ENCODE peak calls at places on chromosome 2, in eight cellular contexts. Z, U, H, A, F, J, G and V are unnamed samples.

GRCh38 chr2:23425338-23425871 is 40.4 kb downstream of the KLHL29 start:
- DNase-seq in Z (no peak), U (no peak), H (no peak), A (no peak), F (peak; percentile 16), J (no peak), G (no peak), V (peak; percentile 3)

GRCh38 chr2:139737659-139738058 is 957.5 kb upstream of the NXPH2 start:
- DNase-seq in Z (no peak), U (no peak), H (no peak), A (no peak), F (no peak), J (no peak), G (no peak), V (no peak)

GRCh38 chr2:200466703-200467418 is 43.0 kb downstream of the KCTD18 start:
- DNase-seq in Z (no peak), U (no peak), H (no peak), A (peak; percentile 34), F (peak; percentile 33), J (peak; percentile 95), G (peak; percentile 58), V (no peak)

GRCh38 chr2:12169721-12170120 is 423.3 kb downstream of the LPIN1 start:
- DNase-seq in Z (no peak), U (no peak), H (no peak), A (peak; percentile 55), F (peak; percentile 32), J (peak; percentile 93), G (no peak), V (no peak)

GRCh38 chr2:160407393-160408204 is 86.0 kb downstream of the RBMS1 start:
- DNase-seq in Z (peak; percentile 43), U (peak; percentile 62), H (peak; percentile 33), A (peak; percentile 54), F (peak; percentile 50), J (peak; percentile 85), G (peak; percentile 56), V (peak; percentile 30)

GRCh38 chr2:240981871-240982800 is 16.3 kb upstream of the SNED1 start:
- DNase-seq in Z (no peak), U (peak; percentile 32), H (no peak), A (no peak), F (no peak), J (no peak), G (no peak), V (no peak)

GRCh38 chr2:216777637-216778273 is 82.1 kb downstream of the TNP1 start:
- DNase-seq in Z (no peak), U (no peak), H (no peak), A (no peak), F (peak; percentile 33), J (peak; percentile 52), G (no peak), V (peak; percentile 74)

GRCh38 chr2:11787991-11788390 is 41.6 kb downstream of the LPIN1 start:
- DNase-seq in Z (no peak), U (no peak), H (no peak), A (no peak), F (no peak), J (no peak), G (no peak), V (no peak)

GRCh38 chr2:167212054-167212648 is 323.9 kb downstream of the XIRP2 start:
- DNase-seq in Z (no peak), U (no peak), H (peak; percentile 57), A (no peak), F (peak; percentile 68), J (peak; percentile 72), G (no peak), V (peak; percentile 75)

GRCh38 chr2:219020604-219021365 is 20.5 kb downstream of the CFAP65 start:
- DNase-seq in Z (no peak), U (peak; percentile 36), H (no peak), A (no peak), F (no peak), J (peak; percentile 62), G (no peak), V (no peak)

GRCh38 chr2:164567335-164567989 is 53.8 kb downstream of the GRB14 start:
- DNase-seq in Z (no peak), U (no peak), H (no peak), A (no peak), F (no peak), J (no peak), G (no peak), V (no peak)
- H3K4me3 ChIP-seq in Z (no peak overlapping the region), U (no peak overlapping the region), H (no peak overlapping the region), A (no peak overlapping the region), F (no peak overlapping the region), J (no peak overlapping the region), G (no peak overlapping the region), V (no peak overlapping the region)

GRCh38 chr2:38818565-38818964 is 40.6 kb downstream of the GEMIN6 start:
- DNase-seq in Z (no peak), U (no peak), H (no peak), A (no peak), F (no peak), J (no peak), G (no peak), V (no peak)
- H3K36me3 ChIP-seq in Z (peaks cover 5% of the 10 kb centered on the region), U (peaks cover 21% of the 10 kb centered on the region), H (no peaks in the 10 kb centered on the region), A (peaks cover 15% of the 10 kb centered on the region), F (peaks cover 9% of the 10 kb centered on the region), J (peaks cover 61% of the 10 kb centered on the region), G (peaks cover 41% of the 10 kb centered on the region), V (peaks cover 19% of the 10 kb centered on the region)

GRCh38 chr2:232502513-232502900 is 14.9 kb upstream of the ECEL1 start:
- DNase-seq in Z (no peak), U (no peak), H (no peak), A (no peak), F (no peak), J (no peak), G (no peak), V (no peak)
- H3K27me3 ChIP-seq in Z (no peaks in the 10 kb centered on the region), U (no peaks in the 10 kb centered on the region), H (peaks cover 28% of the 10 kb centered on the region), A (peaks cover 7% of the 10 kb centered on the region), F (peaks cover 6% of the 10 kb centered on the region), J (peaks cover 36% of the 10 kb centered on the region), G (peaks cover 6% of the 10 kb centered on the region), V (peaks cover 4% of the 10 kb centered on the region)

DNA sequence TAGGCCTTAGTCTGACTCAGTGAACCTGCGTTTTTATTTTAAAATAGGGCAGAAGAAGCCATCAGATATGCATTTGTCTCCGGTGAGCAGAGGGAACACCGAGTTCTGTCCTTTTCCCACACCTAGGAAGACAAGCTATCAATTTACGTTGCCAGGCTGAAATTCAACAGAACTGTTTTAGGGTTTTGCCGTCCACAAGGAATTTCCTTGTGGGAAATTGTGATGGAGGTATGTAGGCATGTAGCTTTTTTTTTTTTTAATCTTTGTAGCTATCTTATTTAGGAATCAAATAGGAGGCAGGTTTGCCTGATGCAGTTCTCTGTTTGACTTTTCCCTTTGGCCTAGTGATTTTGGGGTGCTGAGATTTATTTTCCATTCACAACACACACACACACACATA is 62.0 kb upstream of the ASAP2 start:
- DNase-seq in Z (no peak), U (no peak), H (no peak), A (no peak), F (no peak), J (peak; percentile 53), G (no peak), V (no peak)
- H3K4me3 ChIP-seq in Z (no peak overlapping the region), U (no peak overlapping the region), H (no peak overlapping the region), A (no peak overlapping the region), F (no peak overlapping the region), J (no peak overlapping the region), G (no peak overlapping the region), V (no peak overlapping the region)

DNA sequence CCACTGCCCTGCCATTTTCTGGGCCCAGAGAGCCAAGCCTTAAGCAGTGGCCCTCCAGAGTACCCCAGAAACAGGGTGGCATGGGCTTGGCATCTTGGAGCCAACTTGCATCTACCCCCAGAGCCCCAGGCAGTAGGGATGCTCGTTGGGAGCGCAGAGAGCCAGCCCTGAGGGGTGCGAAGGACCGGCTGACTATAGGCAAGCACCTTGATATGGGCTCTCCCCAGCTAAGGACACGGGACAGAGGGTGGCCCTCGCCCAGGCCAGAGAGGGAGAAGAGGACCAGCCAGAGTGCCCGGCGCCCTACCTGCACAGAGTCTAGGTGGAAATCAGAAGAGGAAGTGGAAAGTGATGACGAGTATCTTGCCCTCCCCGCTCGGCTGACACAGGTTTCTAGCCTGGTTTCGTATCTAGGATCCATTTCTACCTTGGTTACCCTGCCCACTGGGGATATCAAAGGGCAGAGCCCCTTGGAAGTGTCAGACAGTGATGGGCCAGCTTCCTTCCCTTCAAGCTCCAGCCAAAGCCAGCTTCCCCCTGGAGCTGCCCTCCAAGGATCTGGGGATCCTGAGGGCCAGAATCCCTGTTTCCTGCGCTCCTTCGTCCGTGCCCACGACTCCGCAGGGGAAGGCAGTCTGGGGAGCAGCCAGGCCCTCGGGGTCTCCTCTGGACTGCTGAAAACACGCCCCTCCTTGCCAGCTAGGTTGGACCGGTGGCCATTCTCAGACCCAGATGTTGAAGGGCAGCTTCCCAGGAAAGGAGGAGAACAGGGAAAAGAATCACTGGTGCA is 16.2 kb downstream of the CEP68 start:
- DNase-seq in Z (no peak), U (no peak), H (no peak), A (no peak), F (no peak), J (no peak), G (no peak), V (no peak)
- H3K36me3 ChIP-seq in Z (no peaks in the 10 kb centered on the region), U (peaks cover 44% of the 10 kb centered on the region), H (no peaks in the 10 kb centered on the region), A (peaks cover 30% of the 10 kb centered on the region), F (peaks cover 2% of the 10 kb centered on the region), J (peaks cover 30% of the 10 kb centered on the region), G (peaks cover 72% of the 10 kb centered on the region), V (peaks cover 45% of the 10 kb centered on the region)

DNA sequence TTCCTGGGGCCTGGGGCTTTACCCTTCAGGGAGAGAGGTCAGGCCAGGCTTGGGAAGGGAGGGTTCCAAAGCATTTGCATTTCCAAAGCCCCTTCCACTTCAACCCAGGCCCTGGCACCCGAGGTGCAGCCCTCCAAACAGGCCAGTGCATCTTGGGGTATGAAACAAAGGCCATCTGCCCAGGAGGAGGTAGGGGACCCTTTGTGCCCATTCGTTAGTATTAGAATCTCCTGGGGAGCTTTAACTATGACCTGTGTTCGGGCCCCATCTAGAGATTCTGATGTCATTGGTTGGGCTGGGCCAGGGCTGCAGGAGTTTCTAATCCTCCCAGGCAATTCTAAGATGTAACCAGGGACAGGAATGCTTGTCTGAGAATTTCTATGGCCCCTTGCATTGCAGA is 73.6 kb downstream of the CIB4 start:
- DNase-seq in Z (no peak), U (peak; percentile 12), H (no peak), A (no peak), F (no peak), J (no peak), G (no peak), V (no peak)
- H3K27me3 ChIP-seq in Z (no peaks in the 10 kb centered on the region), U (no peaks in the 10 kb centered on the region), H (peaks cover under 1% of the 10 kb centered on the region), A (peaks cover 7% of the 10 kb centered on the region), F (no peaks in the 10 kb centered on the region), J (peaks cover 58% of the 10 kb centered on the region), G (peaks cover 7% of the 10 kb centered on the region), V (peaks cover 47% of the 10 kb centered on the region)

GRCh38 chr2:16522031-16522818 is 143.4 kb downstream of the CYRIA start:
- DNase-seq in Z (no peak), U (no peak), H (no peak), A (no peak), F (no peak), J (peak; percentile 4), G (no peak), V (no peak)
- H3K4me3 ChIP-seq in Z (no peak overlapping the region), U (no peak overlapping the region), H (no peak overlapping the region), A (no peak overlapping the region), F (no peak overlapping the region), J (no peak overlapping the region), G (no peak overlapping the region), V (no peak overlapping the region)